ENCODE peak calls at places on chromosomes 6 and 20, in nine cellular contexts. G is H9, J is mammary epithelial cell, V is MM.1S, C is H1, Z is hepatocyte, I is SK-N-SH, H is IMR-90, B is OCI-LY7. E is an unnamed sample.

GRCh38 chr6:88008821-88009220 is 38.8 kb upstream of the SPACA1 start:
- DNase-seq in G (no peak), J (peak; percentile 7), V (no peak), C (no peak), Z (no peak), I (no peak), H (no peak), B (no peak), E (no peak)

GRCh38 chr6:4774715-4775590 is 1.3 kb upstream of the CDYL start:
- DNase-seq in G (peak; percentile 47), J (peak; percentile 16), V (peak; percentile 9), C (no peak), Z (peak; percentile 44), I (peak; percentile 37), H (no peak), B (no peak), E (no peak)

GRCh38 chr6:125904871-125905270 is 51.7 kb upstream of the HINT3 start:
- DNase-seq in G (no peak), J (peak; percentile 99), V (no peak), C (no peak), Z (no peak), I (no peak), H (peak; percentile 78), B (no peak), E (peak; percentile 94)

GRCh38 chr20:63401384-63402110 is 40.4 kb upstream of the CHRNA4 start:
- DNase-seq in G (no peak), J (no peak), V (no peak), C (no peak), Z (no peak), I (no peak), H (no peak), B (no peak), E (no peak)

GRCh38 chr20:32583581-32584045 is 1.5 kb downstream of the NOL4L start:
- DNase-seq in G (no peak), J (no peak), V (no peak), C (no peak), Z (peak; percentile 81), I (no peak), H (no peak), B (peak; percentile 28), E (no peak)

GRCh38 chr6:28206527-28207243 is 18.4 kb upstream of the ZSCAN9 start:
- DNase-seq in G (peak; percentile 36), J (no peak), V (no peak), C (no peak), Z (no peak), I (no peak), H (peak; percentile 5), B (no peak), E (peak; percentile 9)

GRCh38 chr6:167766986-167767714 is 59.6 kb upstream of the AFDN start:
- DNase-seq in G (no peak), J (no peak), V (no peak), C (no peak), Z (no peak), I (no peak), H (no peak), B (no peak), E (no peak)

GRCh38 chr6:11710221-11710836 is 68.3 kb downstream of the ADTRP start:
- DNase-seq in G (no peak), J (no peak), V (no peak), C (no peak), Z (no peak), I (peak; percentile 26), H (peak; percentile 43), B (no peak), E (no peak)

GRCh38 chr6:73134588-73134987 is 90.7 kb downstream of the KHDC1L start:
- DNase-seq in G (peak; percentile 94), J (no peak), V (no peak), C (peak; percentile 84), Z (peak; percentile 35), I (peak; percentile 14), H (peak; percentile 34), B (peak; percentile 23), E (peak; percentile 14)

GRCh38 chr6:64404370-64404769 is 768.8 kb downstream of the PHF3 start:
- DNase-seq in G (no peak), J (no peak), V (no peak), C (no peak), Z (no peak), I (no peak), H (no peak), B (no peak), E (no peak)
- H3K4me1 ChIP-seq in G (no peaks in the 10 kb centered on the region), J (no peaks in the 10 kb centered on the region), V (no peaks in the 10 kb centered on the region), C (no peaks in the 10 kb centered on the region), Z (no peaks in the 10 kb centered on the region), I (no peaks in the 10 kb centered on the region), H (no peaks in the 10 kb centered on the region), B (no peaks in the 10 kb centered on the region), E (no peaks in the 10 kb centered on the region)

GRCh38 chr20:6714202-6714800 is 53.2 kb upstream of the BMP2 start:
- DNase-seq in G (no peak), J (no peak), V (no peak), C (no peak), Z (peak; percentile 83), I (no peak), H (no peak), B (no peak), E (no peak)
- H3K27ac ChIP-seq in G (no peak overlapping the region), J (no peak overlapping the region), V (no peak overlapping the region), C (no peak overlapping the region), Z (peak overlapping the region; percentile 97), I (no peak overlapping the region), H (no peak overlapping the region), B (no peak overlapping the region), E (no peak overlapping the region)

DNA sequence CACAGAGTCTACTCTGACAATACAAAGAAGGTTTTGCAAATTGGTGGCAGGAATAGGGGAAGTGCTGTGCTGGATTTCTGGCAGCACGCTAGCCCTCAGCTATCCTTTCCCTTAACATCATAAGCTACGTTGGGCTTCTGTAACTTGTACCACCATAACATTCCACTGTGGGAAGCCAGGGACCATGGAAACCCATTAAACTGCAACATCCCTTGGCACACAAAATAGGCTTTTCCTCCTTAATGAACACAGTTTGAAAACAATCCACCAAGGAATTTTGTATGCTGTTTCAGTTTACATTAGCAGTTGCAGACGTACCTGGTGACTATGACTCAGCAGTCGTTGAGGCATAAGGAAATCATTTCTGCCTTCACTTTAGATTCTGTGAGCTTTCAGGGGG is 203.9 kb upstream of the RAB32 start:
- DNase-seq in G (no peak), J (no peak), V (no peak), C (no peak), Z (peak; percentile 27), I (no peak), H (no peak), B (no peak), E (peak; percentile 83)
- H3K4me2 ChIP-seq in G (no peak overlapping the region), J (peak overlapping the region; percentile 35), V (no peak overlapping the region), C (no peak overlapping the region), Z (peak overlapping the region; percentile 49), I (no peak overlapping the region), H (no peak overlapping the region), B (no peak overlapping the region), E (no peak overlapping the region)

GRCh38 chr20:50153500-50154377 is at the start of gene PEDS1:
- DNase-seq in G (peak; percentile 88), J (peak; percentile 91), V (peak; percentile 90), C (no peak), Z (peak; percentile 97), I (peak; percentile 99), H (peak; percentile 90), B (peak; percentile 92), E (peak; percentile 91)
- H3K4me1 ChIP-seq in G (peaks cover 13% of the 10 kb centered on the region), J (peaks cover 39% of the 10 kb centered on the region), V (peaks cover 6% of the 10 kb centered on the region), C (peaks cover 27% of the 10 kb centered on the region), Z (peaks cover 30% of the 10 kb centered on the region), I (peaks cover 32% of the 10 kb centered on the region), H (peaks cover 22% of the 10 kb centered on the region), B (peaks cover 20% of the 10 kb centered on the region), E (peaks cover 15% of the 10 kb centered on the region)

GRCh38 chr6:51384736-51385135 is 566.1 kb downstream of the TFAP2B start:
- DNase-seq in G (no peak), J (no peak), V (no peak), C (no peak), Z (no peak), I (no peak), H (no peak), B (no peak), E (no peak)

GRCh38 chr6:51386347-51386836 is 567.7 kb downstream of the TFAP2B start:
- DNase-seq in G (no peak), J (no peak), V (no peak), C (no peak), Z (no peak), I (no peak), H (no peak), B (no peak), E (no peak)

DNA sequence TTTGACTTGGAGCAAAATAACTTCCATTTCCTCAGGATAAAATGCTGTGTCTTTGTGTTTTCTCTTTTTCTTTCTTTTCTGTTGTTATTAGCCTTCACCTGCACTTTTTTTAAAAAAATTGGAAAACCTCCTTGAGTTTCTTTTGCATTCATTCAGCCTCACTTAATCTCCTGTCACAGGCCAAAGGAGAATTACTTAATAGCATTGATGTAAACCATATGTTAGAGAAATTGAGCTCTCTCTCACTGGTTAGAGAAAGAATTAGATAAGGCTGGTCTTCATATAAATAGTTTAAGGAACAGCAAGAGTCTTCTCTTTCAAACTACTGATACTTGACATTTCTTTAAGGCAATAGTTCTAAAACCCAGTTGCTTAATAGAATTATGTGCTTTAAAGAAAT is 564.2 kb downstream of the TFAP2B start:
- DNase-seq in G (no peak), J (no peak), V (no peak), C (no peak), Z (no peak), I (no peak), H (no peak), B (no peak), E (no peak)
- H3K27ac ChIP-seq in G (no peak overlapping the region), J (no peak overlapping the region), V (no peak overlapping the region), C (no peak overlapping the region), Z (no peak overlapping the region), I (no peak overlapping the region), H (no peak overlapping the region), B (no peak overlapping the region), E (no peak overlapping the region)

DNA sequence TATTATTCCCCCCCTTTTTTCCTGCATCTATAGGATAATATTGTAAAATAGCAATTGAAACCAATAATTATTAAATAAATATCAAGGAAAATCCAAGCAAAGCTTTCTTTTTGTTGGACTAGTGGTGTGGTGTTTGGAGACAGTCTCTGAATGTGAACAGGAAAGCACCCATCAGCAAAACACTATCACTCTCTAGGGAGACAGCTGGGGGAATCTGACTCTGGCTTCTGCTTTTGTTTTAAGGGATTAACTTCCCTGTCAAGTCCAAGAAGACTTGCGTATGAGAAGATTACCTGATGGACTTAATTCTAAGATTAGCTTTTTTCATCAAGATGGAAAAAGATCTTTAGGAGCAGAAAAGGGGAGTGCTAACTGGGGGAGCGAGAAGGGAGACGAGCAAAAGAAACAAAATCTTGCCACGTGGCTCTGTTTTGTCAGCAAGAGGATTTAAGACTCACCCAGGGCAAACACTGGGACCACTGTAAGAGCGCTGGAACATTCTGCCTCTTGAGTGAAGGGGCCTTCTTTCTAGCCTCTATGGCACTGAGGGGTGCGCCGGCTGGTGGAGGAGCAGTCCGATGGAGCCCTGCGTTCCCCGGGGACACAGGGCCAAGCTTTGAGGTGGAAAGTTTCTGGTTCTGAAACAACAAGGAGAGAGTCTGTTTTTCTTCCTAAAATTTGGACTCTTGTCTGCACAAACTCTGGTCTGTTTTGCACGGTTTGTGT is 570 bp downstream of the TULP4 start:
- DNase-seq in G (no peak), J (no peak), V (no peak), C (no peak), Z (no peak), I (no peak), H (no peak), B (no peak), E (no peak)
- H3K4me2 ChIP-seq in G (no peak overlapping the region), J (no peak overlapping the region), V (no peak overlapping the region), C (no peak overlapping the region), Z (no peak overlapping the region), I (no peak overlapping the region), H (no peak overlapping the region), B (no peak overlapping the region), E (no peak overlapping the region)

GRCh38 chr6:30816791-30817739 is 67.3 kb upstream of the DDR1 start:
- DNase-seq in G (no peak), J (no peak), V (no peak), C (no peak), Z (no peak), I (no peak), H (no peak), B (no peak), E (no peak)
- H3K4me1 ChIP-seq in G (no peaks in the 10 kb centered on the region), J (peaks cover 56% of the 10 kb centered on the region), V (no peaks in the 10 kb centered on the region), C (no peaks in the 10 kb centered on the region), Z (peaks cover 25% of the 10 kb centered on the region), I (no peaks in the 10 kb centered on the region), H (peaks cover 29% of the 10 kb centered on the region), B (peaks cover 9% of the 10 kb centered on the region), E (peaks cover 19% of the 10 kb centered on the region)